ENCODE peak calls at places on chromosomes 4 and X, in five cellular contexts. E is smooth muscle cell of the brain vasculature, N is GM19239, K is Right ventricle myocardium superior, J is HuH-7. H is an unnamed sample.

GRCh38 chrX:150060406-150060805 is 122.1 kb upstream of the EOLA2 start:
- DNase-seq in E (no peak), N (no peak), K (no peak), J (no peak), H (no peak)

GRCh38 chrX:16436348-16437188 is 213.4 kb upstream of the S100G start:
- DNase-seq in E (peak; percentile 26), N (peak; percentile 8), K (peak; percentile 67), J (peak; percentile 17), H (peak; percentile 28)

GRCh38 chr4:188822698-188823097 is 683.5 kb downstream of the TRIML1 start:
- DNase-seq in E (no peak), N (no peak), K (no peak), J (no peak), H (no peak)

GRCh38 chrX:109732780-109733657 is at the start of gene ACSL4:
- DNase-seq in E (peak; percentile 54), N (peak; percentile 35), K (peak; percentile 93), J (peak; percentile 70), H (peak; percentile 88)

GRCh38 chr4:75726577-75726976 is 2.2 kb downstream of the USO1 start:
- DNase-seq in E (no peak), N (no peak), K (no peak), J (no peak), H (no peak)

GRCh38 chr4:54230479-54231418 is 1.7 kb downstream of the PDGFRA start:
- DNase-seq in E (no peak), N (no peak), K (peak; percentile 77), J (no peak), H (no peak)

GRCh38 chr4:6465985-6466384 is 6.4 kb downstream of the PPP2R2C start:
- DNase-seq in E (no peak), N (no peak), K (no peak), J (no peak), H (no peak)

GRCh38 chrX:112846114-112846513 is 5.5 kb upstream of the AMOT start:
- DNase-seq in E (no peak), N (no peak), K (no peak), J (no peak), H (no peak)

GRCh38 chr4:17702666-17703065 is 78.8 kb downstream of the FAM184B start:
- DNase-seq in E (no peak), N (no peak), K (no peak), J (no peak), H (no peak)

GRCh38 chr4:182085051-182085480 is 158.1 kb upstream of the TENM3 start:
- DNase-seq in E (no peak), N (no peak), K (no peak), J (no peak), H (no peak)

GRCh38 chr4:144514736-144515135 is 131.2 kb upstream of the HHIP start:
- DNase-seq in E (no peak), N (no peak), K (no peak), J (no peak), H (no peak)

GRCh38 chr4:98642991-98643426 is 15.4 kb downstream of the TSPAN5 start:
- DNase-seq in E (no peak), N (no peak), K (no peak), J (no peak), H (no peak)

GRCh38 chrX:120087289-120088017 is 10.0 kb upstream of the RHOXF2B start:
- DNase-seq in E (no peak), N (no peak), K (no peak), J (no peak), H (no peak)

GRCh38 chr4:2289311-2289954 is 27.5 kb upstream of the MXD4 start:
- DNase-seq in E (no peak), N (no peak), K (no peak), J (no peak), H (no peak)

GRCh38 chr4:99436462-99436861 is 1.3 kb upstream of the ADH7 start:
- DNase-seq in E (no peak), N (no peak), K (no peak), J (no peak), H (no peak)

GRCh38 chrX:69793260-69793935 is 177.5 kb downstream of the EDA start:
- DNase-seq in E (no peak), N (no peak), K (no peak), J (no peak), H (no peak)

GRCh38 chr4:21596521-21596920 is 352.1 kb downstream of the KCNIP4 start:
- DNase-seq in E (no peak), N (no peak), K (no peak), J (no peak), H (no peak)

GRCh38 chrX:102840871-102841705 is 96.0 kb upstream of the RAB40AL start:
- DNase-seq in E (no peak), N (no peak), K (no peak), J (no peak), H (no peak)

GRCh38 chr4:143626134-143626859 is 74.2 kb downstream of the FREM3 start:
- DNase-seq in E (no peak), N (no peak), K (peak; percentile 78), J (no peak), H (no peak)